ENCODE peak calls at places on chromosomes 6 and 20, in eight cellular contexts. B, M, W, Y, U, P, H and E are unnamed samples.

GRCh38 chr20:57475388-57476072 is 49.4 kb downstream of the CTCFL start:
- DNase-seq in B (no peak), M (no peak), W (no peak), Y (no peak), U (no peak), P (no peak), H (no peak), E (no peak)

GRCh38 chr6:16747232-16748027 is 13.8 kb downstream of the ATXN1 start:
- DNase-seq in B (peak), M (no peak), W (no peak), Y (no peak), U (no peak), P (no peak), H (no peak), E (no peak)

GRCh38 chr6:107578642-107579332 is 88.9 kb downstream of the SOBP start:
- DNase-seq in B (no peak), M (no peak), W (no peak), Y (no peak), U (no peak), P (no peak), H (no peak), E (no peak)

GRCh38 chr6:136309171-136309570 is 19.5 kb upstream of the BCLAF1 start:
- DNase-seq in B (no peak), M (no peak), W (no peak), Y (no peak), U (no peak), P (no peak), H (no peak), E (no peak)

GRCh38 chr20:64245746-64246595 is 9.6 kb upstream of the PCMTD2 start:
- DNase-seq in B (no peak), M (no peak), W (peak), Y (no peak), U (no peak), P (no peak), H (peak), E (no peak)

GRCh38 chr6:166423051-166423745 is 40.5 kb upstream of the MPC1 start:
- DNase-seq in B (no peak), M (no peak), W (no peak), Y (no peak), U (no peak), P (no peak), H (no peak), E (no peak)

GRCh38 chr6:121645100-121645745 is 209.8 kb downstream of the GJA1 start:
- DNase-seq in B (no peak), M (no peak), W (no peak), Y (no peak), U (no peak), P (no peak), H (no peak), E (no peak)

GRCh38 chr6:138692058-138692977 is 81.3 kb upstream of the CCDC28A start:
- DNase-seq in B (peak), M (peak), W (peak), Y (no peak), U (peak), P (peak), H (peak), E (no peak)

GRCh38 chr6:20789162-20789561 is 254.9 kb downstream of the CDKAL1 start:
- DNase-seq in B (no peak), M (no peak), W (no peak), Y (no peak), U (no peak), P (no peak), H (no peak), E (no peak)

GRCh38 chr6:156820089-156820798 is 43.1 kb downstream of the ARID1B start:
- DNase-seq in B (no peak), M (no peak), W (no peak), Y (no peak), U (no peak), P (no peak), H (no peak), E (no peak)

GRCh38 chr6:39416728-39417127 is 94.2 kb upstream of the KCNK16 start:
- DNase-seq in B (no peak), M (no peak), W (peak), Y (no peak), U (no peak), P (no peak), H (no peak), E (no peak)

GRCh38 chr6:137277971-137278602 is 58.9 kb upstream of the IFNGR1 start:
- DNase-seq in B (no peak), M (no peak), W (no peak), Y (no peak), U (no peak), P (no peak), H (no peak), E (no peak)

GRCh38 chr6:22149501-22150490 is 147.0 kb downstream of the PRL start:
- DNase-seq in B (no peak), M (no peak), W (peak), Y (no peak), U (no peak), P (no peak), H (no peak), E (no peak)

GRCh38 chr20:2538356-2538755 is 2.0 kb downstream of the TMC2 start:
- DNase-seq in B (no peak), M (no peak), W (no peak), Y (no peak), U (no peak), P (no peak), H (no peak), E (no peak)

GRCh38 chr6:30350519-30350918 is 5.6 kb downstream of the RPP21 start:
- DNase-seq in B (no peak), M (no peak), W (no peak), Y (no peak), U (no peak), P (no peak), H (no peak), E (no peak)

GRCh38 chr6:109393882-109394281 is 11.6 kb upstream of the CD164 start:
- DNase-seq in B (no peak), M (no peak), W (no peak), Y (no peak), U (no peak), P (no peak), H (no peak), E (no peak)

GRCh38 chr20:325043-325888 is at the start of gene SOX12:
- DNase-seq in B (peak), M (peak), W (peak), Y (peak), U (peak), P (peak), H (peak), E (peak)

GRCh38 chr20:63098195-63098810 is 91.5 kb upstream of the BHLHE23 start:
- DNase-seq in B (no peak), M (peak), W (no peak), Y (no peak), U (no peak), P (no peak), H (no peak), E (no peak)

GRCh38 chr20:46520976-46521579 is 7.7 kb upstream of the ZNF334 start:
- DNase-seq in B (peak), M (peak), W (peak), Y (no peak), U (peak), P (no peak), H (peak), E (no peak)

GRCh38 chr6:36912583-36912982 is 26.8 kb downstream of the C6orf89 start:
- DNase-seq in B (no peak), M (no peak), W (no peak), Y (no peak), U (no peak), P (no peak), H (no peak), E (no peak)

GRCh38 chr6:35948725-35949124 is 27.8 kb upstream of the SRPK1 start:
- DNase-seq in B (no peak), M (no peak), W (no peak), Y (no peak), U (no peak), P (no peak), H (no peak), E (no peak)

GRCh38 chr6:112199001-112199403 is 55.4 kb downstream of the LAMA4 start:
- DNase-seq in B (no peak), M (no peak), W (no peak), Y (no peak), U (no peak), P (no peak), H (no peak), E (no peak)

GRCh38 chr6:136069119-136069518 is 181.0 kb downstream of the MTFR2 start:
- DNase-seq in B (no peak), M (no peak), W (no peak), Y (no peak), U (no peak), P (no peak), H (no peak), E (no peak)

GRCh38 chr20:34468956-34469355 is 47.3 kb upstream of the DYNLRB1 start:
- DNase-seq in B (no peak), M (no peak), W (no peak), Y (no peak), U (no peak), P (no peak), H (no peak), E (no peak)

GRCh38 chr6:43516697-43517502 is at the start of the genes POLR1C and YIPF3:
- DNase-seq in B (peak), M (peak), W (peak), Y (peak), U (peak), P (peak), H (peak), E (peak)

GRCh38 chr20:62010551-62011402 is 54.9 kb downstream of the TAF4 start:
- DNase-seq in B (peak), M (peak), W (peak), Y (no peak), U (no peak), P (peak), H (peak), E (no peak)

GRCh38 chr6:84358581-84358980 is 131.1 kb upstream of the CEP162 start:
- DNase-seq in B (no peak), M (no peak), W (no peak), Y (no peak), U (no peak), P (no peak), H (no peak), E (no peak)

DNA sequence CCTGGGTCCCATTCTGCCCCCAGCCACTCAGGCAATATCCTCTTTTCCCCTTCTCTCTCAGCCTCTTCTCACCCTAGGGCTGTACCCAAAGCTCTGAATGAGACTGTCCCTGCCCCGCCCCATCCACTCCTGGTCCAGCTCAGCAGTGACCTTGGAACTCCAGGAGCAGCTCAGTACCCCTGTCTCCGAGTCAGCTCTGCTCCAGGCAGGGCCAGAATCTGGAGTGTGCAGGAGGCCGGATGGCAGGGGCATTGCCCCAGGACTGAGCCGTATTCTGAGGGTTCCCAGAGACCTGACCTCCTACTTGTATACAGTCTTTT is 2.0 kb upstream of the RAET1G start:
- DNase-seq in B (no peak), M (peak), W (peak), Y (no peak), U (no peak), P (no peak), H (no peak), E (no peak)
- H3K4me3 ChIP-seq in B (no peak), M (no peak), W (no peak), Y (no peak), U (no peak), P (peak), H (no peak), E (no peak)

GRCh38 chr6:118277631-118278030 is 270.5 kb upstream of the PLN start:
- DNase-seq in B (no peak), M (no peak), W (no peak), Y (no peak), U (no peak), P (no peak), H (no peak), E (no peak)

GRCh38 chr6:118284736-118285360 is 263.2 kb upstream of the PLN start:
- DNase-seq in B (no peak), M (no peak), W (no peak), Y (no peak), U (no peak), P (no peak), H (no peak), E (no peak)

GRCh38 chr6:118280210-118280609 is 267.9 kb upstream of the PLN start:
- DNase-seq in B (no peak), M (no peak), W (no peak), Y (no peak), U (no peak), P (no peak), H (no peak), E (no peak)

GRCh38 chr6:118283759-118284158 is 264.3 kb upstream of the PLN start:
- DNase-seq in B (peak), M (no peak), W (peak), Y (no peak), U (peak), P (no peak), H (peak), E (no peak)

GRCh38 chr6:118281291-118281690 is 266.8 kb upstream of the PLN start:
- DNase-seq in B (no peak), M (no peak), W (no peak), Y (no peak), U (no peak), P (no peak), H (no peak), E (no peak)
- H3K27ac ChIP-seq in B (no peak), M (no peak), W (no peak), Y (no peak), U (no peak), P (no peak), H (no peak), E (no peak)

DNA sequence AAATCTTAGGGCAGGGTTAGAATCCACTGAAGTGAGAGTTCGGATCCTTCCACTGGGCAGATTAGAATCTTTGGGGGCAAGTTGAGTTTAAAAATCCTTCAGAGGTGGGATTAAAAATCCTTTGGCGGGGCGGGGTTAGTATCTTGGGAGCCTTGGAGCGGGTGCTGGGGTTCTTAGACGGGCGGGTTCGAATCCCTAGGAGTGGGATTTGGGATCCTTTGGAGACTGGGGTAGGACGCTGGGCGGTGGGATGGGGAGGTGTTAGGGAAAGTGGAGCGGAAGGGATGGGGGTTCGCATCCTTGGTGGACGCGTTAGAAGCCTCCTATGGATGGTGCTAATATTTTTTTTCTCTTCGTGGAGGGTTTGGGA is 337 bp upstream of the HCK start:
- DNase-seq in B (no peak), M (no peak), W (no peak), Y (no peak), U (no peak), P (no peak), H (no peak), E (no peak)
- H3K4me3 ChIP-seq in B (no peak), M (no peak), W (no peak), Y (no peak), U (no peak), P (peak), H (peak), E (peak)

GRCh38 chr6:7108964-7109836 is 1.4 kb downstream of the RREB1 start:
- DNase-seq in B (peak), M (peak), W (peak), Y (peak), U (peak), P (peak), H (peak), E (no peak)

GRCh38 chr6:7106215-7106751 is 1.5 kb upstream of the RREB1 start:
- DNase-seq in B (peak), M (no peak), W (no peak), Y (no peak), U (no peak), P (no peak), H (no peak), E (no peak)

GRCh38 chr6:7108196-7108963 is 619 bp downstream of the RREB1 start:
- DNase-seq in B (peak), M (peak), W (peak), Y (no peak), U (peak), P (peak), H (peak), E (no peak)

GRCh38 chr6:7106752-7107577 is 796 bp upstream of the RREB1 start:
- DNase-seq in B (peak), M (peak), W (peak), Y (no peak), U (peak), P (peak), H (no peak), E (no peak)

DNA sequence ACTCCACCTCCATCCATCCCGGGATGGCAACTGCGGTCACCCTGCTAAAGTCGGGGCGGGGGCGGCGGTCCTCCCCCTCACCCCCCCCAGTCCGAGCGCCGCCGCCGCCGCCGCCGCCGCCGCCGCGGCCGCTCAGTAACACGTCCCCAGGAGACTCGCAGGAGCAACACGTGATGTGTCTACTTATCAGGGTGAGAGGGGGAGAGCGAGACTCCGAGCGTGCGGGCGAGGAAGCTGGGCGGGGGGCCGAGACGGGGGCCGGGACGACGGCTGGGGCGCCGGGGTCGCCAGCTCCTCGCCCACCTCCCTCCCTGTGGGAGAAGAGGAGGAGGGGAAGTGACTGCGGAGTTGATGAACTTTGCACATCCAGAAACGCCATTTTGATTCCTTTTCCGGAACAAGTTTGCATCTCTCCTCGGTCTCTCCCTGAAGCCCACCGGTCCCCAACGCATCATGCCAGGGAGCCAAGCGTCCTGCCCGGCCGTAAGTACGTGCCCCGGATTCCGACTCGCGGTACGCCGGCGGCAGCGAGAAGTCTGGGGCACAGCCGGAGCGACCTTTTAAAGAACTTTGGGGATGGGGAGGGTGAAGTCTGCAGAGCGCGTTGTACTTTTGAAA is at the start of gene RREB1:
- DNase-seq in B (peak), M (peak), W (peak), Y (peak), U (peak), P (peak), H (peak), E (no peak)
- H3K27ac ChIP-seq in B (peak), M (peak), W (peak), Y (peak), U (peak), P (peak), H (peak), E (peak)

GRCh38 chr6:13304101-13304500 is 24.2 kb downstream of the TBC1D7 start:
- DNase-seq in B (no peak), M (no peak), W (no peak), Y (no peak), U (no peak), P (no peak), H (no peak), E (no peak)
- H3K4me3 ChIP-seq in B (no peak), M (no peak), W (no peak), Y (peak), U (no peak), P (peak), H (no peak), E (no peak)

GRCh38 chr6:135012349-135012748 is 42.3 kb downstream of the HBS1L start:
- DNase-seq in B (no peak), M (no peak), W (no peak), Y (no peak), U (no peak), P (no peak), H (no peak), E (no peak)

GRCh38 chr6:135014353-135014832 is 40.2 kb downstream of the HBS1L start:
- DNase-seq in B (no peak), M (no peak), W (no peak), Y (no peak), U (no peak), P (no peak), H (no peak), E (no peak)

GRCh38 chr6:135012764-135013163 is 41.9 kb downstream of the HBS1L start:
- DNase-seq in B (no peak), M (no peak), W (no peak), Y (no peak), U (no peak), P (no peak), H (no peak), E (no peak)

GRCh38 chr6:135008941-135009290 is 45.7 kb downstream of the HBS1L start:
- DNase-seq in B (no peak), M (no peak), W (no peak), Y (no peak), U (no peak), P (no peak), H (no peak), E (no peak)

DNA sequence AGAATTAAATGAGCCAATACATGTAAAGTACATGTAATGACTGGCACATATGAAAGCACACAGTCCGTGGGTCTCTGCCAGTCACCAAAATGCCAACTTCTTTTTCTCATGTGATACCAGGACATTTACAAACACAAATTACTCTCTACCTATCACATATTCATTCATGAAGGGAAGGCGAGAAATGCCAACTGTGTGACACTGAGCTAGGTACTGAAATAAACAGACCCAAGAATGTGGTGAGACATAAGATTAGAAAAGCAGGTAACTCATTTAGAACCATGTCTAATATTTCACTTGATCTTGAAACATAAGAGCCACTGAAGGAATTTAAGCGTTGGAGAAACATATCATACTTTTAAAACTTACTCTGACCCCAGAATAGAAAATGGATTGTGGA is 41.4 kb downstream of the HBS1L start:
- DNase-seq in B (no peak), M (no peak), W (no peak), Y (no peak), U (no peak), P (no peak), H (no peak), E (no peak)
- H3K27ac ChIP-seq in B (no peak), M (no peak), W (no peak), Y (no peak), U (no peak), P (no peak), H (no peak), E (no peak)

DNA sequence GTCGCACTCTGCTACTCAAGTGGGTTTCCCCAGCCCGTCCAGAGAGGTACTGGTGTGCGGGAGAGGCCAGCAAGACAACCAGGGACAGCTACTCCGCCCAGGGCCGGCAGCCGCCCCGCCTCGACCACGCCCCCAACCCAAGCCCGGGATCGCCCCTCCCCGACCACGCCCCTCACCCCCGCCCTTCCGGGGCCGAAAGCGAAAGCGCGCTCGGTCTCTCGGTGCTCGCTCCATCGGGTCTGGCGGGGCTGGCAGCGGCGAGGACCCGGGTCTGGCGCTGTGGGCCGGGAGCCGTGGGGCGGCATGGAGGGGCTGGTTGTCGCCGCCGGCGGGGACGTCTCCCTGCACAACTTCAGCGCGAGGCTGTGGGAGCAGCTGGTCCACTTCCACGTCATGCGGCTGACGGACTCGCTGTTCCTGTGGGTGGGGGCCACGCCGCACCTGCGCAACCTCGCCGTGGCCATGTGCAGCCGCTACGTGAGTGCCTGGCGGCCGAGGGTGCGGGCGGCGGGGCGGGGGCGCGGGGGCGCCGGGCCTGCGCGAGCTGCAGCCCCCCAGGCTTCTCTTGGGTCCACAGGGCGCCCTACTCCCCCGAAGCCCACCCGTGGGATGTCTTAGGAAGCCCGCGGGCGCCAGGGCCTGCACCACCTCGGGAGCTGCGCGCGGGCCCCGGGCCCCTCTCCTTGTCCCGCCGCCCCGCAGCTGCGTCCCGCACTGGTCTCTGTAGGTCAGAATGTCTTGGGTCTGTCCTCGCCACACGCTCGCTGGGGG is at the start of gene PSMG4:
- DNase-seq in B (peak), M (peak), W (peak), Y (peak), U (peak), P (peak), H (peak), E (peak)
- H3K4me3 ChIP-seq in B (peak), M (peak), W (peak), Y (peak), U (peak), P (peak), H (peak), E (peak)